ENCODE peak calls at places on chromosomes 7 and 10, in seven cellular contexts. Q, C, H, K, F, U and L are unnamed samples.

GRCh38 chr7:157366722-157367121 is 29.9 kb downstream of the DNAJB6 start:
- DNase-seq in Q (no peak), C (no peak), H (no peak), K (no peak), F (no peak), U (no peak), L (no peak)

GRCh38 chr7:140533394-140533872 is 54.1 kb upstream of the MKRN1 start:
- DNase-seq in Q (no peak), C (no peak), H (no peak), K (no peak), F (no peak), U (no peak), L (no peak)

GRCh38 chr7:42235734-42236133 is 1.3 kb downstream of the GLI3 start:
- DNase-seq in Q (no peak), C (no peak), H (no peak), K (no peak), F (no peak), U (no peak), L (no peak)

GRCh38 chr7:133691727-133692450 is 435.3 kb upstream of the LRGUK start:
- DNase-seq in Q (no peak), C (no peak), H (no peak), K (no peak), F (no peak), U (no peak), L (peak)

GRCh38 chr10:60816624-60817023 is 38.3 kb downstream of the CDK1 start:
- DNase-seq in Q (peak), C (peak), H (no peak), K (peak), F (no peak), U (no peak), L (peak)

GRCh38 chr7:75686551-75686950 is 52.2 kb downstream of the HIP1 start:
- DNase-seq in Q (no peak), C (no peak), H (no peak), K (no peak), F (no peak), U (no peak), L (no peak)

GRCh38 chr10:28664369-28664740 is 13.0 kb upstream of the BAMBI start:
- DNase-seq in Q (no peak), C (no peak), H (no peak), K (peak), F (no peak), U (no peak), L (no peak)

GRCh38 chr7:127477285-127478039 is 85.0 kb upstream of the ZNF800 start:
- DNase-seq in Q (no peak), C (no peak), H (no peak), K (no peak), F (no peak), U (no peak), L (no peak)